ENCODE peak calls at places on chromosome 13, in six cellular contexts. X is GM12865, A is suprapubic skin, H is PC-3, Z is dorsolateral prefrontal cortex, N is neural progenitor cell. O is an unnamed sample.
A peak's percentile ranks its signal among the peaks of the same experiment; 100 is the strongest.

GRCh38 chr13:52949744-52950143 is 78.9 kb upstream of the OLFM4 start:
- DNase-seq in X (no peak), A (no peak), H (no peak), Z (peak; percentile 75), N (no peak), O (no peak)

GRCh38 chr13:44165895-44166496 is 207.6 kb upstream of the SERP2 start:
- DNase-seq in X (no peak), A (no peak), H (no peak), Z (no peak), N (no peak), O (no peak)

GRCh38 chr13:106867249-106867648 is 299.3 kb upstream of the ARGLU1 start:
- DNase-seq in X (no peak), A (no peak), H (peak; percentile 2), Z (no peak), N (peak; percentile 32), O (no peak)

GRCh38 chr13:43792456-43792855 is 5.7 kb upstream of the ENOX1 start:
- DNase-seq in X (no peak), A (no peak), H (peak; percentile 10), Z (no peak), N (no peak), O (no peak)

GRCh38 chr13:19791953-19792537 is 9.3 kb upstream of the PSPC1 start:
- DNase-seq in X (no peak), A (no peak), H (no peak), Z (no peak), N (peak; percentile 21), O (no peak)

GRCh38 chr13:87736849-87737400 is 65.8 kb downstream of the SLITRK5 start:
- DNase-seq in X (no peak), A (no peak), H (no peak), Z (no peak), N (no peak), O (no peak)

GRCh38 chr13:93460005-93460404 is 233.4 kb downstream of the GPC6 start:
- DNase-seq in X (no peak), A (no peak), H (no peak), Z (no peak), N (no peak), O (no peak)

GRCh38 chr13:23751195-23751594 is 138.0 kb downstream of the MIPEP start:
- DNase-seq in X (peak; percentile 75), A (no peak), H (peak; percentile 90), Z (no peak), N (no peak), O (no peak)

GRCh38 chr13:27005556-27005955 is 166.1 kb downstream of the USP12 start:
- DNase-seq in X (no peak), A (peak; percentile 55), H (no peak), Z (peak; percentile 77), N (peak; percentile 23), O (no peak)

GRCh38 chr13:30051531-30052060 is 201.2 kb upstream of the UBL3 start:
- DNase-seq in X (no peak), A (no peak), H (peak; percentile 22), Z (no peak), N (no peak), O (no peak)

GRCh38 chr13:40116008-40116407 is 460.5 kb downstream of the COG6 start:
- DNase-seq in X (peak; percentile 62), A (no peak), H (peak; percentile 72), Z (no peak), N (no peak), O (no peak)

GRCh38 chr13:29865934-29866333 is 15.5 kb upstream of the UBL3 start:
- DNase-seq in X (no peak), A (no peak), H (no peak), Z (no peak), N (no peak), O (no peak)

GRCh38 chr13:56561327-56561726 is 579.4 kb upstream of the PRR20A start:
- DNase-seq in X (no peak), A (no peak), H (peak; percentile 4), Z (no peak), N (peak; percentile 20), O (no peak)

GRCh38 chr13:20570540-20570939 is 3.6 kb downstream of the IFT88 start:
- DNase-seq in X (no peak), A (no peak), H (no peak), Z (no peak), N (no peak), O (no peak)

GRCh38 chr13:43905435-43906031 is 25.8 kb downstream of the LACC1 start:
- DNase-seq in X (peak; percentile 69), A (no peak), H (peak; percentile 80), Z (no peak), N (peak; percentile 80), O (no peak)

GRCh38 chr13:42760949-42761348 is 20.4 kb upstream of the FAM216B start:
- DNase-seq in X (no peak), A (no peak), H (no peak), Z (no peak), N (no peak), O (no peak)

GRCh38 chr13:104984296-104984818 is 1551.1 kb downstream of the EFNB2 start:
- DNase-seq in X (peak; percentile 90), A (no peak), H (peak; percentile 8), Z (no peak), N (no peak), O (no peak)

GRCh38 chr13:83449666-83450395 is 432.4 kb downstream of the SLITRK1 start:
- DNase-seq in X (no peak), A (no peak), H (peak; percentile 72), Z (no peak), N (peak; percentile 60), O (no peak)

GRCh38 chr13:103839460-103839859 is 773.2 kb upstream of the SLC10A2 start:
- DNase-seq in X (no peak), A (no peak), H (no peak), Z (no peak), N (no peak), O (no peak)

GRCh38 chr13:27969073-27969865 is at the start of gene CDX2:
- DNase-seq in X (no peak), A (peak; percentile 59), H (no peak), Z (no peak), N (peak; percentile 51), O (no peak)

GRCh38 chr13:67438465-67438864 is 208.3 kb upstream of the PCDH9 start:
- DNase-seq in X (no peak), A (no peak), H (peak; percentile 4), Z (no peak), N (peak; percentile 49), O (no peak)

GRCh38 chr13:99405966-99406365 is 95.3 kb upstream of the TM9SF2 start:
- DNase-seq in X (no peak), A (no peak), H (no peak), Z (no peak), N (no peak), O (no peak)

GRCh38 chr13:21033866-21034601 is 27.4 kb downstream of the LATS2 start:
- DNase-seq in X (no peak), A (no peak), H (peak; percentile 96), Z (no peak), N (no peak), O (no peak)

GRCh38 chr13:26923824-26924605 is 163.4 kb upstream of the GPR12 start:
- DNase-seq in X (no peak), A (no peak), H (no peak), Z (no peak), N (no peak), O (no peak)

GRCh38 chr13:111630411-111630810 is 310.0 kb downstream of the TEX29 start:
- DNase-seq in X (no peak), A (no peak), H (no peak), Z (no peak), N (peak; percentile 47), O (no peak)

GRCh38 chr13:36057041-36057440 is 74.1 kb downstream of the DCLK1 start:
- DNase-seq in X (no peak), A (no peak), H (peak; percentile 10), Z (no peak), N (peak; percentile 11), O (no peak)

GRCh38 chr13:34369925-34370324 is 552.0 kb downstream of the RFC3 start:
- DNase-seq in X (no peak), A (no peak), H (peak; percentile 14), Z (no peak), N (no peak), O (no peak)

GRCh38 chr13:47004022-47004421 is 107.2 kb upstream of the HTR2A start:
- DNase-seq in X (no peak), A (no peak), H (peak; percentile 11), Z (no peak), N (peak; percentile 11), O (no peak)
- TF ChIP-seq CTCF in X (no peak), A (no peak), H (peak; percentile 16), Z (no peak), N (peak; percentile 39), O (no peak)

GRCh38 chr13:45219938-45220375 is 19.1 kb upstream of the KCTD4 start:
- DNase-seq in X (no peak), A (no peak), H (peak; percentile 93), Z (no peak), N (no peak), O (no peak)

GRCh38 chr13:45215392-45216077 is 14.7 kb upstream of the KCTD4 start:
- DNase-seq in X (no peak), A (no peak), H (no peak), Z (no peak), N (peak; percentile 41), O (no peak)

GRCh38 chr13:45218689-45219088 is 17.8 kb upstream of the KCTD4 start:
- DNase-seq in X (no peak), A (no peak), H (no peak), Z (no peak), N (no peak), O (no peak)

GRCh38 chr13:45219123-45219891 is 18.5 kb upstream of the KCTD4 start:
- DNase-seq in X (no peak), A (no peak), H (peak; percentile 19), Z (no peak), N (no peak), O (no peak)

DNA sequence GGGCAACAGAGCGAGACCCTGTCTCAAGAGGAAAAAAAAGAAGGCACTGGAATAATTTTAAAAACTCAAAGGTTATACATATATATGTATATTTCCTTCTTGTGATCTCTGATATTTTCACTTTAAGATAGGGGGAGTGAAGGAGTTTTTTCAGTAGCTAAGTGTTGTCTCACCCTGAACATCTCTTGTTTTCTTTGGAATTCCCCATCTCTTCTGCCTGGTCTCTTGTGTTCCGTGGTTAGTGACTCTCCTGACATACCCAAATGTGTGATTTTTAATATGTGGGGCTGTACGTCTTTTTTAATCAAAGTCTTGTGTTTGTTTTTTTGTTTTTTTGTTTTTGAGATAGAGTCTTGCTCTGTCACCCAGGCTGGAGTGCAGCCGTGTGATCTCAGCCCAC is 15.3 kb upstream of the KCTD4 start:
- DNase-seq in X (no peak), A (no peak), H (no peak), Z (no peak), N (no peak), O (no peak)
- TF ChIP-seq CTCF in X (no peak), A (no peak), H (no peak), Z (no peak), N (no peak), O (no peak)

GRCh38 chr13:114017028-114017630 is 43.3 kb upstream of the C13orf46 start:
- DNase-seq in X (no peak), A (no peak), H (peak; percentile 27), Z (no peak), N (peak; percentile 45), O (no peak)
- TF ChIP-seq CTCF in X (no peak), A (no peak), H (peak; percentile 43), Z (no peak), N (peak; percentile 47), O (no peak)

DNA sequence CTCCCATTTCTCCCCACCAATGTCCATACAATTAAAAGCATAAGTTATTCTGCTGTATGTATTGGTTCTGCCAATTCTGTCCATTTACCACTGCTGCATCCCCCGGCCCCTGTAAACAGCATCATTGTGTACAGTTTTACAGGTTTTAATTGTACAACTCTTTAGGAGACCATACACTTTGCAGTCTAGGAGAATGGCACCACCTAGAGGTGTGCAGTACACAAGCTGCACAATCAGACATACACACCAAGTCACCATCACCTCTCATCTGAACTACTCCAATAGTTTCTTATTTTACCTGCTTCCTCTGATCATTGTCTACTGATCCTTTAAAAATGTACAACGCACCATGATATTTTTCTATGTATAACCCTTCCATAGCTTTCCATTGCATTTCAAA is 855.9 kb upstream of the KLHL1 start:
- DNase-seq in X (peak; percentile 6), A (no peak), H (peak; percentile 25), Z (no peak), N (peak; percentile 33), O (no peak)
- TF ChIP-seq CTCF in X (peak; percentile 20), A (no peak), H (peak; percentile 59), Z (no peak), N (peak; percentile 58), O (no peak)